ENCODE peak calls at places on chromosome 9, in nine cellular contexts. C is uterus, B is heart left ventricle, H is lower leg skin, O is A549, L is HCT116, I is transverse colon, D is GM12878, S is endothelial cell of umbilical vein. V is an unnamed sample.

GRCh38 chr9:123640792-123641222 is 284.8 kb downstream of the CRB2 start:
- DNase-seq in C (no peak), B (no peak), H (no peak), O (no peak), L (no peak), I (no peak), D (peak; percentile 57), S (no peak), V (no peak)

GRCh38 chr9:83646500-83647239 is 23.7 kb downstream of the IDNK start:
- DNase-seq in C (no peak), B (peak; percentile 22), H (no peak), O (no peak), L (no peak), I (no peak), D (no peak), S (no peak), V (no peak)

GRCh38 chr9:36328798-36329411 is 70.7 kb upstream of the GNE start:
- DNase-seq in C (peak; percentile 48), B (no peak), H (peak; percentile 43), O (peak; percentile 82), L (peak; percentile 63), I (peak; percentile 34), D (no peak), S (peak; percentile 78), V (no peak)

GRCh38 chr9:72772641-72773040 is 180.2 kb downstream of the ALDH1A1 start:
- DNase-seq in C (no peak), B (no peak), H (no peak), O (no peak), L (no peak), I (no peak), D (no peak), S (no peak), V (no peak)

GRCh38 chr9:127686461-127687393 is 20.1 kb upstream of the CFAP157 start:
- DNase-seq in C (no peak), B (no peak), H (no peak), O (no peak), L (no peak), I (no peak), D (no peak), S (no peak), V (no peak)

GRCh38 chr9:97500765-97501176 is 695 bp upstream of the TMOD1 start:
- DNase-seq in C (no peak), B (no peak), H (no peak), O (no peak), L (no peak), I (no peak), D (no peak), S (no peak), V (no peak)

GRCh38 chr9:89359018-89359417 is 40.7 kb downstream of the SECISBP2 start:
- DNase-seq in C (no peak), B (peak; percentile 56), H (no peak), O (no peak), L (no peak), I (no peak), D (no peak), S (peak; percentile 28), V (peak; percentile 86)

GRCh38 chr9:8816361-8816760 is 1016.8 kb upstream of the DMAC1 start:
- DNase-seq in C (no peak), B (no peak), H (no peak), O (no peak), L (no peak), I (no peak), D (no peak), S (no peak), V (no peak)

GRCh38 chr9:95516736-95517558 is at the start of gene PTCH1:
- DNase-seq in C (peak; percentile 50), B (peak; percentile 51), H (no peak), O (peak; percentile 42), L (no peak), I (peak; percentile 67), D (no peak), S (peak; percentile 58), V (no peak)

GRCh38 chr9:35611230-35611797 is 6.3 kb downstream of the TESK1 start:
- DNase-seq in C (no peak), B (no peak), H (no peak), O (peak; percentile 53), L (peak; percentile 13), I (peak; percentile 45), D (no peak), S (peak; percentile 37), V (no peak)

DNA sequence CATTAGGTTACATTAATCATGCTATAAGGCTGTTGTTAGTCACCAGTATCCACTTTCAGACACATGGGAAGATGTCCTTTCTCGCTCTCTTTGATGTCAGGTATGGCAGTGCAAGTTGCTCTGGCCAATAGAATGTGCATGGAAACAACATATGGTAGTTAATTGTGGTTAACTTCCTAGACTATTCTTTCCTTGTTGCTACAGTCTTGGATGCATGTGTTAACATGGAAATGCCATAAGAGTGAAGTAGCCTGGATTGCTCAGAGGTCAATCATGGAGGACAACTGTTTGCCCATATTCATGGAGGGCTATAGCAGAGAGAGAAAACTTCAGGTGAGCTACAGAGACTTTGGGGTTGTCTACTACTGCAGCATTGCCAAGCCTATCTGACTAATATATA is 245.8 kb upstream of the GAS1 start:
- DNase-seq in C (no peak), B (no peak), H (no peak), O (no peak), L (no peak), I (no peak), D (no peak), S (no peak), V (no peak)
- TF ChIP-seq POLR2A in C (no peak), B (no peak), H (no peak), O (no peak), L (no peak), I (no peak), D (no peak), S (no peak), V (no peak)

GRCh38 chr9:136088481-136088938 is 6.6 kb downstream of the NACC2 start:
- DNase-seq in C (no peak), B (peak; percentile 21), H (no peak), O (no peak), L (no peak), I (no peak), D (no peak), S (no peak), V (no peak)

GRCh38 chr9:136090060-136090735 is 4.9 kb downstream of the NACC2 start:
- DNase-seq in C (no peak), B (peak; percentile 21), H (no peak), O (no peak), L (no peak), I (no peak), D (no peak), S (no peak), V (peak; percentile 19)

GRCh38 chr9:136089697-136090045 is 5.4 kb downstream of the NACC2 start:
- DNase-seq in C (no peak), B (no peak), H (no peak), O (no peak), L (no peak), I (no peak), D (no peak), S (peak; percentile 53), V (no peak)

GRCh38 chr9:136087741-136088480 is 7.2 kb downstream of the NACC2 start:
- DNase-seq in C (no peak), B (peak; percentile 30), H (no peak), O (no peak), L (no peak), I (no peak), D (no peak), S (no peak), V (peak; percentile 21)

DNA sequence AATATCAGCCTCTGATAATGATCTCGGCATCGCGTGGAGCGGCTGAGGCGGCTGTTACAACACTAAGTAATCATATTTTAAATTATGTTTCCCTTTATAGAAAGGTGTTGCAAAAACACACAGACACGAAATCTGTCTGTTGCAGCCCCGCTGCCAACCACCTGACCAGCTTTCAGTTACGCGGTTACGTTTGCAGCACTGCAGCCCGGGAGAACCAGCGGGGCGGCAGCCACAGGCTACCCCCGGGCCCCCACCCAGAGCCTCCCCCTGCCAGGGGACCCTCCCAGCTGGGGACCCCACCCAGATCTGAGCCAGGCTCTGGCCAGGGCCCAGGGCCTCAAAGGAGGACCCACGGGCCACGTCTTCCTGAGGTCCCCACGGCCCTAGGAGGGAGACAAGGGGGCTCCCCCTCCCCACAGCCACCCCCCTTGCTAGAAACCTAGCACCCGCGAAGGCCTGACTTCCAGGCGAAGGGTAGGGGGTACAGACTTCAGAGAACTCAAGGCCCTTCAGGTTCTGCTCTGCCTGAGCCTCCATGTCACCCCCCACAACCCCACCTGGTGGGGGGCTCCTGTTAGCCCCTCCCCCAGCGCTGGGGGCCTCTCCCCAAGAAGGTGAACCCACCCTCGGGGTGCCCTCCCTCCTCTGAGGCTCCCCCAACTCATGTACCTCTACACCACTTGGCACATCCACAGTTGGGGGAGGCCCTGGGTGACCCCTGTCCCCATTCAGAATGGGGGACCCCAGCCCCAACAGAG is 6.0 kb downstream of the NACC2 start:
- DNase-seq in C (no peak), B (peak; percentile 41), H (no peak), O (no peak), L (no peak), I (no peak), D (no peak), S (no peak), V (peak; percentile 54)
- H3K4me3 ChIP-seq in C (no peak overlapping the region), B (no peak overlapping the region), H (no peak overlapping the region), O (no peak overlapping the region), L (no peak overlapping the region), I (no peak overlapping the region), D (peak overlapping the region; percentile 47), S (no peak overlapping the region), V (peak overlapping the region; percentile 41)

DNA sequence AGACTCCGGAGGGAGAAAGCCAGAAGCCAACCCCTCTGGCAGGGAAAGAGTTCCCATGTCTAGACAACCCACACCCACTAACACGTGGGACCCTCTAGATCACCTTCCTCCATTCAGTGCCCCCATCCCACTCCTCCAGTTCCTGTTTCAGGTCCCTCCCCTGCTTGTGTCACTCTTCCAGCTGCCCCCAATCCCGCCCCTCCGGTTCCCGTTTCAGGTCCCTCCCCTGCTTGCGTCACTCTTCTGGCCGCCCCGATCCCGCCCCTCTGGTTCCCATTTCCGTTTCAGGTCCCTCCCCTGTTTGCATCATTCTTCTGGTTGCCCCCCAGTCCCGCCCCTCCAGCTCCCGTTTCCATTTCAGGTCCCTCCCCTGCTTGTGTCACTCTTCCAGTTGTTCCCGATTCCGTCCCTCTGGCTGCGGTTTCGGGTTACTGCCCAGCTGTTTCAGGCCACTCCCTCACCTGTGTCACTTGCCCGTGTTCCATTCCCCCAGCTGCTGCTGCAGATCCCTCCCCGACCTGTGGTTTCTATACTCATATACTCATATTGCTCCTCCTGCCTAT is 64.8 kb upstream of the RANBP6 start:
- DNase-seq in C (peak; percentile 90), B (peak; percentile 90), H (peak; percentile 87), O (peak; percentile 93), L (peak; percentile 99), I (peak; percentile 89), D (peak; percentile 48), S (peak; percentile 77), V (peak; percentile 62)
- TF ChIP-seq POLR2A in C (peak; percentile 12), B (no peak), H (no peak), O (peak; percentile 33), L (no peak), I (no peak), D (no peak), S (no peak), V (no peak)

GRCh38 chr9:80407220-80407619 is 835.5 kb downstream of the TLE4 start:
- DNase-seq in C (no peak), B (no peak), H (no peak), O (no peak), L (no peak), I (no peak), D (no peak), S (no peak), V (no peak)

GRCh38 chr9:80410106-80410505 is 838.3 kb downstream of the TLE4 start:
- DNase-seq in C (no peak), B (no peak), H (no peak), O (no peak), L (no peak), I (no peak), D (no peak), S (no peak), V (no peak)
- H3K4me3 ChIP-seq in C (no peak overlapping the region), B (no peak overlapping the region), H (no peak overlapping the region), O (no peak overlapping the region), L (no peak overlapping the region), I (no peak overlapping the region), D (no peak overlapping the region), S (no peak overlapping the region), V (no peak overlapping the region)

V was measured in gastrocnemius medialis.